ENCODE peak calls at places on chromosome 11, in ten cellular contexts. D, Z, W, L, O, F, Y, E, T and G are unnamed samples.

GRCh38 chr11:6251120-6251733 is 8.4 kb upstream of the CCKBR start:
- DNase-seq in O (peak; percentile 35), E (peak; percentile 44), W (peak; percentile 80), Z (no peak), T (peak; percentile 80), L (peak; percentile 51), D (peak; percentile 43), F (peak; percentile 80), Y (no peak), G (peak; percentile 31)

GRCh38 chr11:27193434-27194225 is 153.0 kb downstream of the BBOX1 start:
- DNase-seq in E (no peak), W (no peak), O (no peak), L (no peak), T (no peak), Y (no peak), F (no peak), D (no peak), Z (no peak), G (no peak)

GRCh38 chr11:63840356-63841060 is 1.6 kb downstream of the MARK2 start:
- DNase-seq in F (peak; percentile 44), O (no peak), E (no peak), Z (no peak), W (no peak), T (no peak), D (no peak), L (no peak), Y (no peak), G (no peak)

GRCh38 chr11:117908261-117908895 is 20.8 kb downstream of the TMPRSS13 start:
- DNase-seq in E (no peak), L (no peak), F (no peak), W (no peak), O (no peak), D (no peak), Y (no peak), Z (no peak), T (no peak), G (no peak)

GRCh38 chr11:10564030-10564429 is 4.4 kb downstream of the LYVE1 start:
- DNase-seq in W (no peak), L (no peak), E (no peak), O (no peak), T (no peak), Y (no peak), Z (no peak), D (no peak), F (no peak), G (no peak)

GRCh38 chr11:107859459-107860239 is 1.1 kb upstream of the SLC35F2 start:
- DNase-seq in Z (no peak), O (peak; percentile 13), W (no peak), T (no peak), F (peak; percentile 58), L (no peak), Y (no peak), E (peak; percentile 27), D (peak; percentile 17), G (peak; percentile 11)

GRCh38 chr11:112881461-112881860 is 79.8 kb upstream of the NCAM1 start:
- DNase-seq in E (no peak), L (peak; percentile 94), W (no peak), Z (no peak), F (peak; percentile 42), Y (no peak), D (no peak), O (no peak), T (peak; percentile 58), G (no peak)

GRCh38 chr11:67538306-67538705 is 15.1 kb upstream of the CABP2 start:
- DNase-seq in W (no peak), L (no peak), F (peak; percentile 23), Z (no peak), T (no peak), E (no peak), Y (no peak), O (no peak), D (no peak), G (no peak)

GRCh38 chr11:31340903-31341572 is 28.5 kb downstream of the DCDC1 start:
- DNase-seq in W (peak; percentile 23), O (peak; percentile 35), E (peak; percentile 11), F (peak; percentile 59), T (no peak), D (peak; percentile 1), L (peak; percentile 4), Z (no peak), Y (no peak), G (no peak)

GRCh38 chr11:120883404-120884135 is 140.3 kb upstream of the TBCEL start:
- DNase-seq in O (no peak), Z (no peak), F (peak; percentile 94), L (no peak), E (no peak), D (no peak), Y (no peak), W (no peak), T (no peak), G (no peak)

GRCh38 chr11:57491371-57492061 is 24.0 kb downstream of the SLC43A1 start:
- DNase-seq in Y (peak; percentile 47), E (no peak), W (peak; percentile 6), Z (no peak), L (peak; percentile 32), F (peak; percentile 47), O (peak; percentile 43), T (no peak), D (peak; percentile 44), G (peak; percentile 44)

GRCh38 chr11:86745571-86745970 is 54.8 kb upstream of the PRSS23 start:
- DNase-seq in D (no peak), E (peak; percentile 60), O (no peak), L (no peak), W (peak; percentile 47), T (no peak), F (peak; percentile 43), Y (no peak), Z (no peak), G (no peak)

GRCh38 chr11:122733301-122733686 is 77.8 kb downstream of the UBASH3B start:
- DNase-seq in W (peak; percentile 98), L (no peak), F (no peak), Y (no peak), O (no peak), Z (no peak), D (no peak), T (no peak), E (no peak), G (no peak)

GRCh38 chr11:68416070-68416578 is 44.4 kb upstream of the PPP6R3 start:
- DNase-seq in W (no peak), L (no peak), F (no peak), E (no peak), T (no peak), Y (no peak), D (no peak), O (no peak), Z (no peak), G (no peak)

GRCh38 chr11:79626135-79626748 is 185.4 kb upstream of the TENM4 start:
- DNase-seq in O (no peak), T (no peak), F (no peak), Z (no peak), E (no peak), Y (no peak), W (no peak), D (no peak), L (no peak), G (no peak)

GRCh38 chr11:116420770-116421528 is 351.8 kb downstream of the BUD13 start:
- DNase-seq in O (no peak), L (peak; percentile 40), D (no peak), Z (no peak), Y (no peak), T (no peak), F (peak; percentile 39), W (peak; percentile 5), E (no peak), G (no peak)

GRCh38 chr11:12834630-12835029 is 160.4 kb downstream of the TEAD1 start:
- DNase-seq in T (no peak), O (no peak), E (no peak), L (no peak), Z (no peak), F (no peak), D (no peak), W (no peak), Y (no peak), G (no peak)

GRCh38 chr11:66069715-66070603 is at the start of gene PACS1:
- DNase-seq in E (peak; percentile 50), L (peak; percentile 72), D (peak; percentile 71), O (peak; percentile 79), F (peak; percentile 94), T (peak; percentile 71), W (peak; percentile 58), Y (peak; percentile 78), Z (peak; percentile 69), G (peak; percentile 74)

GRCh38 chr11:18578975-18579598 is 9.4 kb downstream of the UEVLD start:
- DNase-seq in F (no peak), Z (no peak), T (no peak), E (peak; percentile 76), W (no peak), L (no peak), O (peak; percentile 27), Y (no peak), D (no peak), G (peak; percentile 19)

GRCh38 chr11:117600261-117600783 is 196.7 kb downstream of the DSCAML1 start:
- DNase-seq in Y (no peak), L (no peak), O (no peak), E (no peak), F (no peak), D (no peak), W (no peak), Z (no peak), T (no peak), G (no peak)

GRCh38 chr11:79160786-79161403 is 279.9 kb downstream of the TENM4 start:
- DNase-seq in F (peak; percentile 53), O (no peak), L (no peak), W (no peak), E (no peak), Y (no peak), Z (no peak), T (no peak), D (no peak), G (no peak)

GRCh38 chr11:114738954-114739353 is 60.6 kb downstream of the NXPE2 start:
- DNase-seq in O (no peak), D (peak; percentile 16), T (no peak), L (peak; percentile 57), E (peak; percentile 8), W (peak; percentile 34), Z (no peak), F (peak; percentile 63), Y (no peak), G (no peak)